ENCODE peak calls at places on chromosomes 4 and X, in six cellular contexts. O, C, L, S, D and N are unnamed samples.

GRCh38 chr4:129146639-129147038 is 50.7 kb downstream of the C4orf33 start:
- DNase-seq in O (no peak), C (no peak), L (peak), S (no peak), D (no peak), N (no peak)

GRCh38 chr4:81606796-81607550 is 135.3 kb upstream of the RASGEF1B start:
- DNase-seq in O (no peak), C (no peak), L (no peak), S (no peak), D (no peak), N (no peak)

GRCh38 chr4:73127839-73128448 is 58.4 kb upstream of the COX18 start:
- DNase-seq in O (no peak), C (no peak), L (peak), S (no peak), D (no peak), N (no peak)

GRCh38 chr4:76752911-76753494 is 144.9 kb downstream of the SOWAHB start:
- DNase-seq in O (no peak), C (no peak), L (peak), S (no peak), D (no peak), N (no peak)

GRCh38 chrX:24253030-24253429 is 60.8 kb downstream of the SUPT20HL2 start:
- DNase-seq in O (no peak), C (no peak), L (no peak), S (no peak), D (no peak), N (no peak)

GRCh38 chrX:47802589-47802988 is 34.1 kb upstream of the ZNF81 start:
- DNase-seq in O (no peak), C (no peak), L (no peak), S (no peak), D (no peak), N (no peak)

GRCh38 chr4:85127653-85128052 is 161.2 kb upstream of the WDFY3 start:
- DNase-seq in O (peak), C (no peak), L (peak), S (peak), D (no peak), N (no peak)

GRCh38 chrX:39012561-39013209 is 211.4 kb downstream of the MID1IP1 start:
- DNase-seq in O (no peak), C (no peak), L (peak), S (no peak), D (no peak), N (no peak)

GRCh38 chr4:145533011-145533410 is 51.4 kb downstream of the SMAD1 start:
- DNase-seq in O (no peak), C (no peak), L (no peak), S (no peak), D (no peak), N (no peak)

GRCh38 chr4:11130195-11130975 is 298.3 kb downstream of the HS3ST1 start:
- DNase-seq in O (no peak), C (no peak), L (no peak), S (no peak), D (no peak), N (no peak)

GRCh38 chrX:85326234-85327059 is 53.0 kb downstream of the POF1B start:
- DNase-seq in O (no peak), C (no peak), L (no peak), S (peak), D (peak), N (peak)

GRCh38 chrX:103586314-103586646 is 965 bp downstream of the TCEAL4 start:
- DNase-seq in O (no peak), C (no peak), L (peak), S (peak), D (peak), N (no peak)

GRCh38 chr4:101855239-101855638 is 64.7 kb downstream of the BANK1 start:
- DNase-seq in O (no peak), C (no peak), L (no peak), S (no peak), D (no peak), N (no peak)

GRCh38 chr4:2867758-2868491 is 24.3 kb downstream of the ADD1 start:
- DNase-seq in O (no peak), C (no peak), L (peak), S (no peak), D (no peak), N (no peak)

GRCh38 chrX:47623540-47624027 is 3.9 kb upstream of the SYN1 start:
- DNase-seq in O (peak), C (peak), L (peak), S (peak), D (no peak), N (peak)

GRCh38 chr4:110533940-110534339 is 58.0 kb downstream of the ENPEP start:
- DNase-seq in O (no peak), C (no peak), L (no peak), S (no peak), D (no peak), N (no peak)

GRCh38 chr4:89358935-89359364 is 51.4 kb upstream of the GPRIN3 start:
- DNase-seq in O (no peak), C (no peak), L (no peak), S (no peak), D (no peak), N (no peak)

GRCh38 chr4:6575503-6576240 is 683 bp downstream of the MAN2B2 start:
- DNase-seq in O (no peak), C (no peak), L (no peak), S (no peak), D (no peak), N (no peak)
- H3K27ac ChIP-seq in O (no peak), C (peak), L (peak), S (peak), D (peak), N (no peak)

GRCh38 chrX:65266482-65266881 is 268.1 kb downstream of the LAS1L start:
- DNase-seq in O (no peak), C (no peak), L (no peak), S (no peak), D (no peak), N (no peak)
- H3K27ac ChIP-seq in O (no peak), C (no peak), L (no peak), S (no peak), D (no peak), N (no peak)

DNA sequence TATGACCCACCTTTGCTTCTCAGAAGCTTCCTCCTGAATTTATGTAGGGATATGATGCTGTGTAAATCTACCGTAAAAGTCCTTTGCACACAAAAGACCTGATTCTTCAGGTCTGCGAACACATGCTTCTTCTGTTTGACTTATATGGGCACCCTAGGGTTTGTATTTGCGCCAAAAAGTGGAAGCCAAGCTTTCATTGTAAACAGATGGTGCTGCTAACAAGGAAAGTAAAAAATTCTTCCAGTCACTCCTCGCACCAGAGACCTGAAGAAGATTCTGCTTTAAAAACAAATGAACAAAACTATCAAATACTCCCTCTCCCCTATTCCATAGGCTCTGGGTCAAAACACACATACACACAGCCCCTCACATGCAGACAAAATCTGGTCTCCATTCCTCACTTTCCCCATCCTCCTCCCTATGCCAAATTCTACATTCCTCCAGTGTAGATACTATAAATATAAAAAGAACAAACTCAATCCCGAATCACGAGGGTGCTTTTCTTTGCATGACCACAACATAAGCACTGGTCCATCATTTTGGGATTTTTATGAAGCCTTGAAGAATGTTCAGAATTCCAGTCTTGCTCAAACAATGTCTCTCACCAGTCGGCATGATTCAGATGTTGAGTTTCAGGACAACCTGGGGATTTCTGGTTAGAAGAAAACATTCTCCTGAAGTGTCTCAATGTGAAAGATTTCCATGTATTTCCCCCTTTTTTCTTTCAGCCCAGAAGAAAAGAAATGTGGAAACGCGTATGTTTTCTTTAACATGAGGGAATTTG is 125.1 kb downstream of the PALLD start:
- DNase-seq in O (no peak), C (no peak), L (no peak), S (no peak), D (no peak), N (no peak)
- H3K27ac ChIP-seq in O (no peak), C (no peak), L (no peak), S (no peak), D (no peak), N (no peak)

GRCh38 chrX:13828392-13828791 is 11.5 kb upstream of the GPM6B start:
- DNase-seq in O (no peak), C (no peak), L (no peak), S (no peak), D (no peak), N (no peak)
- H3K27ac ChIP-seq in O (no peak), C (no peak), L (no peak), S (no peak), D (no peak), N (no peak)

GRCh38 chrX:9746148-9746880 is 19.3 kb downstream of the GPR143 start:
- DNase-seq in O (no peak), C (no peak), L (no peak), S (no peak), D (no peak), N (no peak)
- H3K27ac ChIP-seq in O (no peak), C (no peak), L (no peak), S (peak), D (no peak), N (no peak)

DNA sequence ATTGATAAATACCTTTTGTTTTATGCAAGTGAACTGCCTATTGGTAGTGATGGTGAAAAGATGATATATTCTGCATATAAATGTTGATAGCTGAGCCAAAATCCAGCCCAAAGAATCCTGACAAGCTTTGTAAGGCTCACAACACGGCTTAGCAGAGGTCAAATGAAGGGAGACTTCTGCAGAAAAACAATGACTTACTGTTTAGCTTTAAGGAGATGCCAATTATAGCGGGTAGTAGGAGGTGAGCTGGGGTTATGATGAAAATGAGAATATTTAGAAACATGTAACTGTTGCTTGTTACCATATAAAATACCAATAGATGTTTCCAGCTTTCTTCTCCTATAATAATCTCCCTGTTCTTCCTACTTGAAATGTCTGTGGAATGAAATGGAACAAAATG is 97.1 kb downstream of the AFF1 start:
- DNase-seq in O (no peak), C (no peak), L (no peak), S (no peak), D (no peak), N (no peak)
- H3K27ac ChIP-seq in O (no peak), C (no peak), L (peak), S (peak), D (peak), N (peak)

DNA sequence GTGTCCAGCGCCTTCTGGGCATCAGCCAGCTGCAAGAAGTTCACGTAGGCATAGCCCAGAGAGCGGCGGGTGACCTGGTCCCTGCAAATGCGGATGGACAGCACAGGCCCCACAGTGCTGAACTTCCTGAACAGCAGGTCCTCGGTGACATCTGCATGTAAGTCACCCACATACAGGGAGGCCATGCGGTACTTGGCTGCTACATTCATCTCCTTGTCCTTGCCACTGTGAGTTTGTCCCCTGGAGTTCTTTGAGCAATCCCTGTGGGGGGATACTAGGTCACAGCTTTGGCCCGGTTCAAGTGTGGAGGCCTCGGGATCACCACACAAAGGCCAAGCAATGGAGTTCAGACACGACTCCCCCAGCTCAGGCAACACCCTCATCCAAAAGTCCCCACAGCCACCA is 776 bp downstream of the PABPC4L start:
- DNase-seq in O (no peak), C (no peak), L (no peak), S (peak), D (no peak), N (no peak)
- H3K27ac ChIP-seq in O (no peak), C (no peak), L (no peak), S (no peak), D (peak), N (peak)